ENCODE peak calls at places on chromosomes 3 and 15, in nine cellular contexts. Z, Y, C, D, K, G, J, H and X are unnamed samples.

GRCh38 chr3:113795693-113796092 is 42.9 kb upstream of the GRAMD1C start:
- DNase-seq in Z (no peak), Y (no peak), C (no peak), D (no peak), K (no peak), G (no peak), J (no peak), H (no peak), X (no peak)

GRCh38 chr3:128296469-128297251 is 143.4 kb downstream of the EEFSEC start:
- DNase-seq in Z (peak), Y (no peak), C (no peak), D (no peak), K (no peak), G (no peak), J (no peak), H (no peak), X (no peak)

GRCh38 chr15:45185903-45186770 is 1.6 kb downstream of the SHF start:
- DNase-seq in Z (no peak), Y (no peak), C (peak), D (no peak), K (no peak), G (no peak), J (no peak), H (no peak), X (no peak)

GRCh38 chr3:139585820-139586219 is 46.3 kb upstream of the RBP1 start:
- DNase-seq in Z (no peak), Y (no peak), C (no peak), D (no peak), K (no peak), G (no peak), J (no peak), H (no peak), X (no peak)

GRCh38 chr3:13461169-13462124 is 18.7 kb upstream of the HDAC11 start:
- DNase-seq in Z (peak), Y (peak), C (peak), D (peak), K (no peak), G (peak), J (no peak), H (no peak), X (no peak)

GRCh38 chr3:194287977-194288706 is 63.0 kb downstream of the CPN2 start:
- DNase-seq in Z (no peak), Y (no peak), C (no peak), D (no peak), K (no peak), G (no peak), J (peak), H (no peak), X (no peak)

GRCh38 chr3:153252963-153253362 is 90.9 kb downstream of the RAP2B start:
- DNase-seq in Z (no peak), Y (no peak), C (peak), D (no peak), K (no peak), G (no peak), J (no peak), H (no peak), X (no peak)

GRCh38 chr3:9797196-9797945 is 4.5 kb downstream of the ARPC4 start:
- DNase-seq in Z (no peak), Y (peak), C (no peak), D (no peak), K (no peak), G (no peak), J (no peak), H (no peak), X (no peak)

GRCh38 chr15:92643849-92644815 is 11.4 kb downstream of the FAM174B start:
- DNase-seq in Z (no peak), Y (no peak), C (no peak), D (no peak), K (no peak), G (no peak), J (no peak), H (no peak), X (no peak)

GRCh38 chr3:149417174-149417573 is 39.7 kb upstream of the TM4SF1 start:
- DNase-seq in Z (no peak), Y (no peak), C (no peak), D (no peak), K (no peak), G (no peak), J (no peak), H (no peak), X (no peak)
- H3K4me3 ChIP-seq in Z (no peak), Y (no peak), C (no peak), D (no peak), K (no peak), G (no peak), J (no peak), H (no peak), X (no peak)

GRCh38 chr3:50612973-50613851 is 1.6 kb upstream of the CISH start:
- DNase-seq in Z (no peak), Y (no peak), C (no peak), D (no peak), K (no peak), G (no peak), J (no peak), H (no peak), X (no peak)

GRCh38 chr3:50610992-50611463 is 546 bp downstream of the CISH start:
- DNase-seq in Z (no peak), Y (no peak), C (no peak), D (no peak), K (no peak), G (no peak), J (no peak), H (no peak), X (no peak)

GRCh38 chr3:50612234-50612972 is 829 bp upstream of the CISH start:
- DNase-seq in Z (no peak), Y (no peak), C (no peak), D (no peak), K (no peak), G (no peak), J (peak), H (no peak), X (no peak)

GRCh38 chr3:50610181-50610971 is 1.2 kb downstream of the CISH start:
- DNase-seq in Z (no peak), Y (peak), C (no peak), D (no peak), K (no peak), G (no peak), J (peak), H (no peak), X (no peak)

GRCh38 chr3:50611464-50612233 is at the start of gene CISH:
- DNase-seq in Z (peak), Y (peak), C (peak), D (no peak), K (peak), G (peak), J (peak), H (peak), X (peak)
- TF ChIP-seq CTCF in Z (no peak), Y (peak), C (peak), D (no peak), K (peak), G (no peak), J (no peak), H (peak), X (no peak)

DNA sequence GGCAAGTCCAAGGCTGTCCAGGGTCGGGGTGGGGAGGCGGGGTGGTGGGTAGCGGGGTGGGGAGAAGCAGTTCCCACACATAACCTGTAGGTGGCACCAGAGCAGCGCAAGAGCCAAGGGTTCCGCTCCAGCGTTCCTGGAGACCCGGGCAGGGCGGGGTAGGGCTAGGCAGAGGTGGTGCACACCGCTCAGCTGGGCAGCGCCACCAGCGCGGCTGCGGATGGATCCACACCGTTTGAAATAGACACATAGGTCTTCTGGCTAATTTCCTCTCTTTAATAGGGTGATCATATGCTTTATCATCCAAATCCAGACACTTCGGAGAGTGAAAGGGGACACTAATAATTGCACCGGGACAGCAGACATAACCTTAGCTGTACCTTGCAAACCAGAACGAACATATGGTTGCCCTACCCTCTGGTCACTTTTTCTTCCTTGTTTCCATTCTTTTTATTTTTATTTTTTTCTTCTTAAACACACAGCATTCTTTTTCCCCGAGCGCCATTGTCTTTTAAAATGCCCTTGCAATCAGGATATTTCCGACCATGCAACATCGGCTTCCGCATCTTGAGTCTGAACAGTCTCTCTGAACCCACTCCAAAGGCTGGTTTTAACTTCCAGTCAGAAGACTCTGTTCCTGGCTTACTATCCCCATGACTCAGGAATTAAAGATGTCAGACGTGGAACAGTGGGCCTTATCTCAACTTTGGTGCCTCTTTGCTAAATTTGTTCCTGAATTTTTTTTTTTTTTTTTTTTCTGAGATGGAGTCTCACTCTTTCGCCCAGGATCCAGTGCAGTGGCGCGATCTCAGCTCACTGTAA is 12.5 kb upstream of the ZSCAN2 start:
- DNase-seq in Z (peak), Y (peak), C (peak), D (peak), K (peak), G (peak), J (peak), H (no peak), X (peak)
- H3K4me3 ChIP-seq in Z (peak), Y (no peak), C (peak), D (peak), K (no peak), G (no peak), J (peak), H (peak), X (peak)

DNA sequence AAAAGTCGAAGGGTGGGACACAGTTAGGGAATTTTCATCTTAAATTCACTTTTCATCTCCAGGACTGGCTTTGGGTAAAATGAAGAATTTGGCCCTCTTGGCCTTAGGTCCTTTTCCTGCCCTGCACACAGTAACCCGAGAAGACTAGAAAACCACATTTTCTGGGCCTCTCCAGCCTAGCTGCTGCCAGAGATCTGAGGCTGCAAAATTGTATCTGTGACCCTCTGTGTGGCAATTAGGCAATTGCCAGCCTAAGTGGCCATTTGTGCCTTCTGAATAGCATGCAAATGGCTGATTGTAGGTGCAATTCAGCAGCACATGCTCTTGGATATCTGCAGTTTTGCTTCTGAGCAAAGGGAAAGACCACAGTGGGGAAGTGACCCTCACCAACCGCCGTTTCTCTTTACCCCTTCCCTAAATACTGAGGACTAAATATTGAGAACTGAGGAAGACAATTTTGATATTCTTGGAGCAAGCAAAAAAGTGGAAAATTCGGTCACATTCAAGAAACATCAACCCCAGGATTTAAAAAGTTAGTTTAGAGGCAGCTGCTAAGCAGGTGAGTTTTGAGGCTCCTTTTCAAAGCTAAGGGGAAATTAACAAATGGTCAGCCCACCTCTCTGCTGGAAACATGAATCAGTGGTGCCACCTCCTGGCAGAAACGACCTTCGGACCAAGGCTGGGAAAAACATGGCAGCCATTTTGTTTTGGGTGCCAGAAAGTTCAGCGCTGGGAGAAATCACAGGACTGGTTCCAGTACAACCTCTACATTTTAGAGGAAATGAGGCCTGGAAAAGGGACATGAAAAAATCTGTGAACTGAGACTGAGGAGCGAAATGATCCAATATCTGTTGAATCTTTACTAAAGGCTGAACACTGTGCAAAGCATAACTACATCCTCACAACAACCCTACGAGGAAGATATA is 56.6 kb upstream of the PRTG start:
- DNase-seq in Z (peak), Y (no peak), C (peak), D (peak), K (no peak), G (no peak), J (no peak), H (no peak), X (no peak)
- TF ChIP-seq CTCF in Z (peak), Y (no peak), C (peak), D (peak), K (no peak), G (no peak), J (no peak), H (peak), X (peak)

DNA sequence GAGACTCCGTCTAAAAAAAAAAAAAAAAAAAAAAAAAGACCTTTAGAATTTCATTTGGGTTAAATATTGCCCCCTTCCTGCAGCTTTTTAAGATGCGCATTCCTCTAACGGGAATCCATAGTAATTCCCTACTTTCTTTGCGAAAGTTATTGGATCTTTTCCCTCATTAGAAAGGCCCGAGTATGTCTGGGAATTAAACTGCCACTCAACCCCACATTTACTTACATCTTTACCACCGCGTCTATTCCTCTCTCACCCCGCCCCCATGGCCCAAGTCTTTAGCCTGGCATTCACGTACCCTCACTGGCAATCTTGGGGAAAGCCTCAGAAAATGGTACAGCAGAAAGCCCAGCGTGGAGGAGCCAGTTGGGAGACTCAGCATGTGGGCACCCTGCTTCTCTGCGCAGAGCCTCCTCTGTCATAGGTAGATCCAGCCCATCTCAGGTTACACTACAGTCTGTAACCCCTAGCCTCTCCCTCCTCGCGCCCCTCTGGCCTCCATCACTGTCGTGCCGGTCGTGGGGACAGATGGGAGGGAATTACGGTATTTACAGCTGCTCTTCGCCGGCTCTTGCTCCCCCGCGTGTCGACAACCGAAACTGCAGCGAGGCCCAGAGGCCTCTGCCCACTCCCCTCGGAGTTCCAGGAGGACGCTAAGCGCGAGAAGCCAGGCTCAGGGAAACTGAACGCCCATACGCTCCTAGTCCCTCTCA is 6.4 kb upstream of the ANKDD1A start:
- DNase-seq in Z (peak), Y (peak), C (peak), D (no peak), K (peak), G (peak), J (peak), H (no peak), X (no peak)
- H3K4me3 ChIP-seq in Z (peak), Y (peak), C (peak), D (no peak), K (peak), G (peak), J (peak), H (peak), X (no peak)

DNA sequence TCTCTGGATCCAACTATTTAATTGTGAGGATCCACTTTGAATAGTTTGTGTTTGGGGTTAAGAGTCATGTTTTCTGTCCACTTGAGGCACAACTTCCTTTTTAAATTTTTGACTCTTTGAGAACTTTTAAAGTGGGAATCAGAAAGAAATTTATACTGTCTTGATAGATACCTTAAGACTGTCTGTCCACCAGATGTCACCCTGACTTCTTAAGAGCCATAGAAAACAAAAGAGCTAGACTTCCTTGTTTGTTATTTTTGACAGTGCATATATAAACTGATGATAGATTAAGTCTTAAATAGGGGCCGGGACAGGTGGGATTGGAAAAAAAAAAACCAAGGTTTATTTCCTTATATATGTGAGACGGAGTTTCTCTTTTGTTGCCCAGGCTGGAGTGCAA is 52.1 kb upstream of the WDR72 start:
- DNase-seq in Z (no peak), Y (no peak), C (no peak), D (peak), K (no peak), G (no peak), J (no peak), H (no peak), X (no peak)
- TF ChIP-seq CTCF in Z (no peak), Y (no peak), C (no peak), D (peak), K (no peak), G (no peak), J (no peak), H (no peak), X (peak)

DNA sequence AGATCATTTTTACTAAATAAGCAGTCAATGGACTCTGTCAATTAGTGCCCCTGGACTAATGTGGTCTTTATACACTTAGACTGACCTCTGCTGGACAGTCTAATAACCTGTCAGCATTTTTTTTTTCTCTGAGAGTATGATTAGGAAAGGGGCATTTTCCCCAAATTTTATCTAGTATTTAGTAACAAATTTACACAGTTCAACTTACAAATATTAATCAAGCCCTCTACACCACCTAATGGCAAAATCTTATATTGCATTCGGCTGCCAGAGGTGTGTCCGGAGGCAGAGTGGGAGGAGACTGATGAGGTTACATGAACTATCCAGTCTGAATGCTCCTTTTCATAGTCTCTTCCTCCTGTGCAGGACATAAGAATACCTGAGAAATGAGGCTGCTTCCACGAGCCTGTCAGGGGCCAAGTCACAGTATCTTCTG is 36.0 kb upstream of the COLQ start:
- DNase-seq in Z (peak), Y (no peak), C (peak), D (peak), K (no peak), G (no peak), J (peak), H (peak), X (peak)
- H3K4me3 ChIP-seq in Z (no peak), Y (no peak), C (no peak), D (no peak), K (no peak), G (no peak), J (no peak), H (no peak), X (no peak)